ENCODE peak calls at places on chromosome 21, in five cellular contexts. L, J, M, Q and N are unnamed samples.

GRCh38 chr21:16239659-16240265 is 510.0 kb downstream of the USP25 start:
- DNase-seq in L (peak), J (no peak), M (no peak), Q (no peak), N (no peak)

GRCh38 chr21:25188639-25189038 is 418.6 kb downstream of the MRPL39 start:
- DNase-seq in L (no peak), J (peak), M (no peak), Q (no peak), N (no peak)

GRCh38 chr21:42523211-42523610 is 9.6 kb downstream of the SLC37A1 start:
- DNase-seq in L (no peak), J (no peak), M (no peak), Q (no peak), N (no peak)

GRCh38 chr21:46168659-46169386 is 13.4 kb upstream of the FTCD start:
- DNase-seq in L (no peak), J (no peak), M (no peak), Q (no peak), N (no peak)

GRCh38 chr21:46191257-46191685 is 7.0 kb upstream of the SPATC1L start:
- DNase-seq in L (no peak), J (no peak), M (no peak), Q (no peak), N (no peak)

GRCh38 chr21:16870116-16870515 is 642.7 kb upstream of the CXADR start:
- DNase-seq in L (no peak), J (no peak), M (no peak), Q (no peak), N (no peak)

GRCh38 chr21:33367309-33367973 is 35.8 kb upstream of the IFNGR2 start:
- DNase-seq in L (no peak), J (no peak), M (no peak), Q (peak), N (no peak)

GRCh38 chr21:46253610-46254124 is 25.1 kb upstream of the LSS start:
- DNase-seq in L (peak), J (no peak), M (no peak), Q (peak), N (no peak)

GRCh38 chr21:38807987-38808386 is 2.3 kb downstream of the ETS2 start:
- DNase-seq in L (no peak), J (no peak), M (peak), Q (no peak), N (no peak)

GRCh38 chr21:27564684-27565280 is 597.9 kb upstream of the ADAMTS5 start:
- DNase-seq in L (peak), J (no peak), M (peak), Q (no peak), N (peak)

GRCh38 chr21:36125513-36126121 is 9.3 kb upstream of the CBR3 start:
- DNase-seq in L (peak), J (peak), M (peak), Q (peak), N (no peak)

GRCh38 chr21:43211085-43212071 is 42.6 kb downstream of the CRYAA start:
- DNase-seq in L (no peak), J (no peak), M (peak), Q (no peak), N (no peak)

GRCh38 chr21:31111093-31111492 is 72.8 kb upstream of the KRTAP19-8 start:
- DNase-seq in L (no peak), J (no peak), M (no peak), Q (no peak), N (no peak)

GRCh38 chr21:32181415-32181814 is 97.4 kb downstream of the MIS18A start:
- DNase-seq in L (no peak), J (no peak), M (no peak), Q (peak), N (no peak)